ENCODE peak calls at places on chromosomes 5 and 9, in eight cellular contexts. U is fibroblast of lung, R is GM10248, A is tibial artery, S is GM06990, J is sigmoid colon, K is mucosa of descending colon, N is body of pancreas. Z is an unnamed sample.

GRCh38 chr5:175893466-175893865 is 22.1 kb downstream of the CPLX2 start:
- DNase-seq in U (no peak), R (no peak), A (no peak), S (no peak), J (peak; percentile 44), K (no peak), N (no peak), Z (no peak)

GRCh38 chr5:159263569-159263905 is 447 bp downstream of the UBLCP1 start:
- DNase-seq in U (no peak), R (no peak), A (no peak), S (no peak), J (no peak), K (no peak), N (no peak), Z (no peak)

GRCh38 chr5:103511554-103511885 is 51.1 kb downstream of the NUDT12 start:
- DNase-seq in U (peak; percentile 45), R (no peak), A (no peak), S (no peak), J (no peak), K (no peak), N (no peak), Z (no peak)

GRCh38 chr9:77981332-77981731 is 50.3 kb downstream of the GNAQ start:
- DNase-seq in U (peak; percentile 65), R (no peak), A (no peak), S (peak; percentile 33), J (no peak), K (peak; percentile 79), N (peak; percentile 79), Z (no peak)

GRCh38 chr5:81601912-81602311 is 149.0 kb downstream of the SSBP2 start:
- DNase-seq in U (peak; percentile 9), R (no peak), A (no peak), S (no peak), J (no peak), K (no peak), N (no peak), Z (no peak)

GRCh38 chr5:116756531-116756930 is 181.9 kb upstream of the SEMA6A start:
- DNase-seq in U (no peak), R (no peak), A (no peak), S (no peak), J (no peak), K (no peak), N (no peak), Z (no peak)

GRCh38 chr9:14573319-14573718 is 119.9 kb downstream of the ZDHHC21 start:
- DNase-seq in U (no peak), R (no peak), A (no peak), S (no peak), J (no peak), K (no peak), N (no peak), Z (no peak)

GRCh38 chr9:69139596-69139995 is 34.5 kb upstream of the TJP2 start:
- DNase-seq in U (no peak), R (no peak), A (no peak), S (no peak), J (no peak), K (no peak), N (no peak), Z (no peak)

GRCh38 chr5:172666251-172666650 is 25.2 kb downstream of the NEURL1B start:
- DNase-seq in U (no peak), R (no peak), A (peak; percentile 38), S (no peak), J (peak; percentile 63), K (no peak), N (peak; percentile 38), Z (no peak)
- TF ChIP-seq CTCF in U (no peak), R (peak; percentile 3), A (peak; percentile 21), S (peak; percentile 38), J (no peak), K (no peak), N (no peak), Z (peak; percentile 5)

GRCh38 chr5:73763300-73764032 is 137.5 kb downstream of the ARHGEF28 start:
- DNase-seq in U (peak; percentile 17), R (no peak), A (no peak), S (no peak), J (no peak), K (no peak), N (no peak), Z (no peak)
- TF ChIP-seq CTCF in U (no peak), R (no peak), A (no peak), S (no peak), J (no peak), K (no peak), N (no peak), Z (no peak)

GRCh38 chr5:140734354-140734753 is 34.1 kb downstream of the ZMAT2 start:
- DNase-seq in U (no peak), R (no peak), A (no peak), S (no peak), J (no peak), K (no peak), N (no peak), Z (no peak)
- TF ChIP-seq CTCF in U (no peak), R (no peak), A (peak; percentile 46), S (peak; percentile 1), J (no peak), K (no peak), N (peak; percentile 39), Z (no peak)

GRCh38 chr9:83920469-83920941 is 727 bp downstream of the KIF27 start:
- DNase-seq in U (peak; percentile 50), R (peak; percentile 53), A (no peak), S (no peak), J (peak; percentile 74), K (no peak), N (peak; percentile 82), Z (peak; percentile 59)
- TF ChIP-seq CTCF in U (peak; percentile 49), R (peak; percentile 48), A (no peak), S (peak; percentile 59), J (no peak), K (no peak), N (peak; percentile 45), Z (peak; percentile 27)

DNA sequence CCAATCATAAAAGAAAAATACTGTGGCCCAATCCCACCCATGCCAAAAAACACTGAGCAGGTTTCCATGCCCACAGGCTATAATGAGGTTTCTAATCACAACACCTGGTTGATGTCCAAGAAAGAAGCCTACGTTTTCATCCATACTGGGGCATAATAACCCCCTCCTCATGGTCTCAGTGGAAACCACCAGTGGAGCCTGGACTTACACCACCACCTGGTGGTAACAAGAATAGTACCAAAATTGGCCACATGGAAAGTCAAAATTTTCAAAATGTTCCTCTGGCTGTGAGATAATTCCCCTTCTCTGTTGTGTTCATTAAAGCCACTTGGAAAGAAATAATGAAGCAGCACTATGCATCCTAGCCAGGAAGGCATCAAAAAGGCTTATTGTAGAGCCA is 687.3 kb upstream of the ST8SIA4 start:
- DNase-seq in U (peak; percentile 3), R (no peak), A (no peak), S (no peak), J (no peak), K (no peak), N (no peak), Z (no peak)
- TF ChIP-seq CTCF in U (no peak), R (no peak), A (peak; percentile 16), S (peak; percentile 46), J (no peak), K (no peak), N (no peak), Z (no peak)

GRCh38 chr9:34562136-34562745 is 27.3 kb downstream of the CNTFR start:
- DNase-seq in U (no peak), R (no peak), A (no peak), S (no peak), J (no peak), K (peak; percentile 61), N (peak; percentile 27), Z (no peak)
- TF ChIP-seq CTCF in U (peak; percentile 49), R (peak; percentile 40), A (no peak), S (peak; percentile 65), J (no peak), K (peak; percentile 44), N (peak; percentile 32), Z (peak; percentile 20)

GRCh38 chr5:149818116-149818515 is 88.0 kb downstream of the PPARGC1B start:
- DNase-seq in U (no peak), R (no peak), A (no peak), S (no peak), J (no peak), K (no peak), N (no peak), Z (no peak)
- TF ChIP-seq CTCF in U (no peak), R (no peak), A (no peak), S (no peak), J (no peak), K (no peak), N (no peak), Z (no peak)

GRCh38 chr5:120327180-120327579 is 136.9 kb upstream of the PRR16 start:
- DNase-seq in U (peak; percentile 6), R (no peak), A (no peak), S (no peak), J (no peak), K (no peak), N (no peak), Z (no peak)
- TF ChIP-seq CTCF in U (no peak), R (no peak), A (no peak), S (no peak), J (no peak), K (no peak), N (no peak), Z (no peak)

Z was measured in GM13976.